ENCODE peak calls at places on chromosomes 5 and 9, in ten cellular contexts. One of them, this sample, is unnamed.

GRCh38 chr9:72364679-72365524 is at the start of gene ZFAND5:
- DNase-seq in T-helper 2 cell: peak; percentile 84
- DNase-seq in GM04504: peak; percentile 97
- DNase-seq in activated CD8-positive, alpha-beta T cell treated with anti-CD3 and anti-CD28 coated beads for 36 hours: peak; percentile 97
- DNase-seq in H54: peak; percentile 99
- DNase-seq in EL: peak; percentile 98
- DNase-seq in left kidney: peak; percentile 99
- DNase-seq in amygdala: peak; percentile 96
- DNase-seq in stimulated activated CD4-positive, alpha-beta T cell treated with anti-CD3 and anti-CD28 coated beads, Interleukin-1b, Interleukin-23, amount 100 ng/mL, for 24 hours: peak; percentile 88
- DNase-seq in activated CD8-positive, alpha-beta memory T cell treated with anti-CD3 and anti-CD28 coated beads, Interleukin-2, amount 50 U/mL, for 4 hours: peak; percentile 95
- DNase-seq in this sample: peak; percentile 88

GRCh38 chr5:1293416-1293996 is 1.4 kb downstream of the TERT start:
- DNase-seq in T-helper 2 cell: no peak
- DNase-seq in GM04504: no peak
- DNase-seq in activated CD8-positive, alpha-beta T cell treated with anti-CD3 and anti-CD28 coated beads for 36 hours: no peak
- DNase-seq in H54: no peak
- DNase-seq in EL: peak; percentile 52
- DNase-seq in left kidney: no peak
- DNase-seq in amygdala: no peak
- DNase-seq in stimulated activated CD4-positive, alpha-beta T cell treated with anti-CD3 and anti-CD28 coated beads, Interleukin-1b, Interleukin-23, amount 100 ng/mL, for 24 hours: no peak
- DNase-seq in activated CD8-positive, alpha-beta memory T cell treated with anti-CD3 and anti-CD28 coated beads, Interleukin-2, amount 50 U/mL, for 4 hours: no peak
- DNase-seq in this sample: no peak

GRCh38 chr9:76490249-76490990 is 31.4 kb downstream of the GCNT1 start:
- DNase-seq in T-helper 2 cell: no peak
- DNase-seq in GM04504: no peak
- DNase-seq in activated CD8-positive, alpha-beta T cell treated with anti-CD3 and anti-CD28 coated beads for 36 hours: no peak
- DNase-seq in H54: no peak
- DNase-seq in EL: no peak
- DNase-seq in left kidney: no peak
- DNase-seq in amygdala: no peak
- DNase-seq in stimulated activated CD4-positive, alpha-beta T cell treated with anti-CD3 and anti-CD28 coated beads, Interleukin-1b, Interleukin-23, amount 100 ng/mL, for 24 hours: no peak
- DNase-seq in activated CD8-positive, alpha-beta memory T cell treated with anti-CD3 and anti-CD28 coated beads, Interleukin-2, amount 50 U/mL, for 4 hours: no peak
- DNase-seq in this sample: no peak

GRCh38 chr9:14119694-14120514 is 194.0 kb downstream of the NFIB start:
- DNase-seq in T-helper 2 cell: no peak
- DNase-seq in GM04504: no peak
- DNase-seq in activated CD8-positive, alpha-beta T cell treated with anti-CD3 and anti-CD28 coated beads for 36 hours: no peak
- DNase-seq in H54: no peak
- DNase-seq in EL: peak; percentile 5
- DNase-seq in left kidney: no peak
- DNase-seq in amygdala: no peak
- DNase-seq in stimulated activated CD4-positive, alpha-beta T cell treated with anti-CD3 and anti-CD28 coated beads, Interleukin-1b, Interleukin-23, amount 100 ng/mL, for 24 hours: no peak
- DNase-seq in activated CD8-positive, alpha-beta memory T cell treated with anti-CD3 and anti-CD28 coated beads, Interleukin-2, amount 50 U/mL, for 4 hours: no peak
- DNase-seq in this sample: peak; percentile 63

GRCh38 chr9:125650271-125650737 is 56.7 kb downstream of the MAPKAP1 start:
- DNase-seq in T-helper 2 cell: no peak
- DNase-seq in GM04504: no peak
- DNase-seq in activated CD8-positive, alpha-beta T cell treated with anti-CD3 and anti-CD28 coated beads for 36 hours: peak; percentile 44
- DNase-seq in H54: no peak
- DNase-seq in EL: peak; percentile 74
- DNase-seq in left kidney: no peak
- DNase-seq in amygdala: no peak
- DNase-seq in stimulated activated CD4-positive, alpha-beta T cell treated with anti-CD3 and anti-CD28 coated beads, Interleukin-1b, Interleukin-23, amount 100 ng/mL, for 24 hours: no peak
- DNase-seq in activated CD8-positive, alpha-beta memory T cell treated with anti-CD3 and anti-CD28 coated beads, Interleukin-2, amount 50 U/mL, for 4 hours: no peak
- DNase-seq in this sample: peak; percentile 91

GRCh38 chr9:72193478-72193881 is 44.2 kb downstream of the GDA start:
- DNase-seq in T-helper 2 cell: no peak
- DNase-seq in GM04504: no peak
- DNase-seq in activated CD8-positive, alpha-beta T cell treated with anti-CD3 and anti-CD28 coated beads for 36 hours: no peak
- DNase-seq in H54: no peak
- DNase-seq in EL: no peak
- DNase-seq in left kidney: no peak
- DNase-seq in amygdala: no peak
- DNase-seq in stimulated activated CD4-positive, alpha-beta T cell treated with anti-CD3 and anti-CD28 coated beads, Interleukin-1b, Interleukin-23, amount 100 ng/mL, for 24 hours: no peak
- DNase-seq in activated CD8-positive, alpha-beta memory T cell treated with anti-CD3 and anti-CD28 coated beads, Interleukin-2, amount 50 U/mL, for 4 hours: no peak
- DNase-seq in this sample: no peak

GRCh38 chr9:129613520-129614175 is 7.3 kb downstream of the C9orf50 start:
- DNase-seq in T-helper 2 cell: no peak
- DNase-seq in GM04504: no peak
- DNase-seq in activated CD8-positive, alpha-beta T cell treated with anti-CD3 and anti-CD28 coated beads for 36 hours: no peak
- DNase-seq in H54: no peak
- DNase-seq in EL: no peak
- DNase-seq in left kidney: peak; percentile 89
- DNase-seq in amygdala: peak; percentile 90
- DNase-seq in stimulated activated CD4-positive, alpha-beta T cell treated with anti-CD3 and anti-CD28 coated beads, Interleukin-1b, Interleukin-23, amount 100 ng/mL, for 24 hours: no peak
- DNase-seq in activated CD8-positive, alpha-beta memory T cell treated with anti-CD3 and anti-CD28 coated beads, Interleukin-2, amount 50 U/mL, for 4 hours: no peak
- DNase-seq in this sample: no peak

GRCh38 chr5:104800440-104801048 is 1238.0 kb upstream of the NUDT12 start:
- DNase-seq in T-helper 2 cell: no peak
- DNase-seq in GM04504: no peak
- DNase-seq in activated CD8-positive, alpha-beta T cell treated with anti-CD3 and anti-CD28 coated beads for 36 hours: no peak
- DNase-seq in H54: no peak
- DNase-seq in EL: no peak
- DNase-seq in left kidney: no peak
- DNase-seq in amygdala: no peak
- DNase-seq in stimulated activated CD4-positive, alpha-beta T cell treated with anti-CD3 and anti-CD28 coated beads, Interleukin-1b, Interleukin-23, amount 100 ng/mL, for 24 hours: no peak
- DNase-seq in activated CD8-positive, alpha-beta memory T cell treated with anti-CD3 and anti-CD28 coated beads, Interleukin-2, amount 50 U/mL, for 4 hours: no peak
- DNase-seq in this sample: no peak

GRCh38 chr9:15205632-15206243 is 101.3 kb downstream of the TTC39B start:
- DNase-seq in T-helper 2 cell: no peak
- DNase-seq in GM04504: no peak
- DNase-seq in activated CD8-positive, alpha-beta T cell treated with anti-CD3 and anti-CD28 coated beads for 36 hours: no peak
- DNase-seq in H54: no peak
- DNase-seq in EL: no peak
- DNase-seq in left kidney: no peak
- DNase-seq in amygdala: no peak
- DNase-seq in stimulated activated CD4-positive, alpha-beta T cell treated with anti-CD3 and anti-CD28 coated beads, Interleukin-1b, Interleukin-23, amount 100 ng/mL, for 24 hours: no peak
- DNase-seq in activated CD8-positive, alpha-beta memory T cell treated with anti-CD3 and anti-CD28 coated beads, Interleukin-2, amount 50 U/mL, for 4 hours: no peak
- DNase-seq in this sample: no peak

GRCh38 chr5:34913072-34913471 is 2.2 kb downstream of the RAD1 start:
- DNase-seq in T-helper 2 cell: no peak
- DNase-seq in GM04504: peak; percentile 66
- DNase-seq in activated CD8-positive, alpha-beta T cell treated with anti-CD3 and anti-CD28 coated beads for 36 hours: no peak
- DNase-seq in H54: no peak
- DNase-seq in EL: peak; percentile 75
- DNase-seq in left kidney: no peak
- DNase-seq in amygdala: no peak
- DNase-seq in stimulated activated CD4-positive, alpha-beta T cell treated with anti-CD3 and anti-CD28 coated beads, Interleukin-1b, Interleukin-23, amount 100 ng/mL, for 24 hours: no peak
- DNase-seq in activated CD8-positive, alpha-beta memory T cell treated with anti-CD3 and anti-CD28 coated beads, Interleukin-2, amount 50 U/mL, for 4 hours: no peak
- DNase-seq in this sample: no peak

GRCh38 chr5:104265531-104266130 is 703.0 kb upstream of the NUDT12 start:
- DNase-seq in T-helper 2 cell: no peak
- DNase-seq in GM04504: no peak
- DNase-seq in activated CD8-positive, alpha-beta T cell treated with anti-CD3 and anti-CD28 coated beads for 36 hours: no peak
- DNase-seq in H54: no peak
- DNase-seq in EL: no peak
- DNase-seq in left kidney: peak; percentile 72
- DNase-seq in amygdala: no peak
- DNase-seq in stimulated activated CD4-positive, alpha-beta T cell treated with anti-CD3 and anti-CD28 coated beads, Interleukin-1b, Interleukin-23, amount 100 ng/mL, for 24 hours: no peak
- DNase-seq in activated CD8-positive, alpha-beta memory T cell treated with anti-CD3 and anti-CD28 coated beads, Interleukin-2, amount 50 U/mL, for 4 hours: no peak
- DNase-seq in this sample: peak; percentile 18

GRCh38 chr9:114551750-114552685 is 35.6 kb upstream of the ATP6V1G1 start:
- DNase-seq in T-helper 2 cell: no peak
- DNase-seq in GM04504: peak; percentile 98
- DNase-seq in activated CD8-positive, alpha-beta T cell treated with anti-CD3 and anti-CD28 coated beads for 36 hours: no peak
- DNase-seq in H54: peak; percentile 90
- DNase-seq in EL: peak; percentile 98
- DNase-seq in left kidney: peak; percentile 85
- DNase-seq in amygdala: no peak
- DNase-seq in stimulated activated CD4-positive, alpha-beta T cell treated with anti-CD3 and anti-CD28 coated beads, Interleukin-1b, Interleukin-23, amount 100 ng/mL, for 24 hours: no peak
- DNase-seq in activated CD8-positive, alpha-beta memory T cell treated with anti-CD3 and anti-CD28 coated beads, Interleukin-2, amount 50 U/mL, for 4 hours: no peak
- DNase-seq in this sample: peak; percentile 99

GRCh38 chr9:134418354-134418753 is 92.1 kb downstream of the RXRA start:
- DNase-seq in T-helper 2 cell: no peak
- DNase-seq in GM04504: no peak
- DNase-seq in activated CD8-positive, alpha-beta T cell treated with anti-CD3 and anti-CD28 coated beads for 36 hours: no peak
- DNase-seq in H54: no peak
- DNase-seq in EL: no peak
- DNase-seq in left kidney: no peak
- DNase-seq in amygdala: no peak
- DNase-seq in stimulated activated CD4-positive, alpha-beta T cell treated with anti-CD3 and anti-CD28 coated beads, Interleukin-1b, Interleukin-23, amount 100 ng/mL, for 24 hours: no peak
- DNase-seq in activated CD8-positive, alpha-beta memory T cell treated with anti-CD3 and anti-CD28 coated beads, Interleukin-2, amount 50 U/mL, for 4 hours: no peak
- DNase-seq in this sample: no peak

GRCh38 chr5:157464518-157465171 is 4.6 kb downstream of the NIPAL4 start:
- DNase-seq in T-helper 2 cell: peak; percentile 46
- DNase-seq in GM04504: peak; percentile 87
- DNase-seq in activated CD8-positive, alpha-beta T cell treated with anti-CD3 and anti-CD28 coated beads for 36 hours: peak; percentile 85
- DNase-seq in H54: peak; percentile 64
- DNase-seq in EL: peak; percentile 90
- DNase-seq in left kidney: no peak
- DNase-seq in amygdala: no peak
- DNase-seq in stimulated activated CD4-positive, alpha-beta T cell treated with anti-CD3 and anti-CD28 coated beads, Interleukin-1b, Interleukin-23, amount 100 ng/mL, for 24 hours: peak; percentile 31
- DNase-seq in activated CD8-positive, alpha-beta memory T cell treated with anti-CD3 and anti-CD28 coated beads, Interleukin-2, amount 50 U/mL, for 4 hours: peak; percentile 54
- DNase-seq in this sample: peak; percentile 97

GRCh38 chr5:620586-621180 is 8.5 kb downstream of the CEP72 start:
- DNase-seq in T-helper 2 cell: no peak
- DNase-seq in GM04504: no peak
- DNase-seq in activated CD8-positive, alpha-beta T cell treated with anti-CD3 and anti-CD28 coated beads for 36 hours: no peak
- DNase-seq in H54: no peak
- DNase-seq in EL: no peak
- DNase-seq in left kidney: no peak
- DNase-seq in amygdala: no peak
- DNase-seq in stimulated activated CD4-positive, alpha-beta T cell treated with anti-CD3 and anti-CD28 coated beads, Interleukin-1b, Interleukin-23, amount 100 ng/mL, for 24 hours: no peak
- DNase-seq in activated CD8-positive, alpha-beta memory T cell treated with anti-CD3 and anti-CD28 coated beads, Interleukin-2, amount 50 U/mL, for 4 hours: no peak
- DNase-seq in this sample: no peak

GRCh38 chr9:87579761-87580626 is 82.3 kb downstream of the DAPK1 start:
- DNase-seq in T-helper 2 cell: no peak
- DNase-seq in GM04504: no peak
- DNase-seq in activated CD8-positive, alpha-beta T cell treated with anti-CD3 and anti-CD28 coated beads for 36 hours: no peak
- DNase-seq in H54: no peak
- DNase-seq in EL: peak; percentile 46
- DNase-seq in left kidney: no peak
- DNase-seq in amygdala: no peak
- DNase-seq in stimulated activated CD4-positive, alpha-beta T cell treated with anti-CD3 and anti-CD28 coated beads, Interleukin-1b, Interleukin-23, amount 100 ng/mL, for 24 hours: no peak
- DNase-seq in activated CD8-positive, alpha-beta memory T cell treated with anti-CD3 and anti-CD28 coated beads, Interleukin-2, amount 50 U/mL, for 4 hours: no peak
- DNase-seq in this sample: no peak

GRCh38 chr5:77851229-77852067 is 75.3 kb upstream of the TBCA start:
- DNase-seq in T-helper 2 cell: no peak
- DNase-seq in GM04504: no peak
- DNase-seq in activated CD8-positive, alpha-beta T cell treated with anti-CD3 and anti-CD28 coated beads for 36 hours: no peak
- DNase-seq in H54: no peak
- DNase-seq in EL: peak; percentile 40
- DNase-seq in left kidney: peak; percentile 85
- DNase-seq in amygdala: no peak
- DNase-seq in stimulated activated CD4-positive, alpha-beta T cell treated with anti-CD3 and anti-CD28 coated beads, Interleukin-1b, Interleukin-23, amount 100 ng/mL, for 24 hours: no peak
- DNase-seq in activated CD8-positive, alpha-beta memory T cell treated with anti-CD3 and anti-CD28 coated beads, Interleukin-2, amount 50 U/mL, for 4 hours: no peak
- DNase-seq in this sample: no peak